ENCODE peak calls at places on chromosomes 11 and 22, in ten cellular contexts. Q is HEK293T; M is D341Med; Z is central memory CD4-positive, alpha-beta T cell; S is IMR-90; H is mesenchymal stem cell; D is effector CD8-positive, alpha-beta T cell; B is stimulated activated CD8-positive, alpha-beta memory T cell treated with anti-CD3 and anti-CD28 coated beads, Interleukin-15, amount 100 ng/mL, for 4 hours; O is CD8-positive, alpha-beta memory T cell; C is AG09319. G is an unnamed sample.

GRCh38 chr22:32803020-32803758 is 1.7 kb downstream of the TIMP3 start:
- DNase-seq in C (no peak), D (no peak), O (no peak), M (no peak), H (peak), Z (no peak), S (peak), B (no peak), Q (no peak), G (no peak)

GRCh38 chr11:81963018-81963417 is 770.6 kb downstream of the FAM181B start:
- DNase-seq in M (no peak), B (no peak), H (no peak), C (no peak), Q (no peak), Z (no peak), O (no peak), S (no peak), D (no peak), G (peak)

GRCh38 chr11:74520316-74520715 is 26.8 kb upstream of the LIPT2 start:
- DNase-seq in M (no peak), C (no peak), B (no peak), Z (no peak), S (no peak), O (no peak), D (no peak), H (no peak), Q (no peak), G (no peak)

GRCh38 chr11:12994476-12994875 is 14.6 kb upstream of the RASSF10 start:
- DNase-seq in Q (no peak), O (no peak), H (no peak), D (no peak), Z (no peak), B (no peak), S (no peak), M (no peak), C (no peak), G (no peak)

GRCh38 chr22:25510926-25511325 is 53.5 kb upstream of the GRK3 start:
- DNase-seq in Z (no peak), H (no peak), C (no peak), D (no peak), S (no peak), B (no peak), M (no peak), O (no peak), Q (no peak), G (no peak)

GRCh38 chr11:117941163-117941707 is 12.0 kb upstream of the TMPRSS13 start:
- DNase-seq in S (no peak), Z (no peak), C (no peak), H (no peak), O (no peak), B (no peak), D (no peak), M (no peak), Q (no peak), G (no peak)

GRCh38 chr11:45855308-45855707 is 8.0 kb downstream of the CRY2 start:
- DNase-seq in C (no peak), M (no peak), S (no peak), D (no peak), H (no peak), Z (no peak), Q (no peak), O (no peak), B (no peak), G (no peak)

GRCh38 chr11:12888525-12889158 is 120.5 kb upstream of the RASSF10 start:
- DNase-seq in H (peak), C (peak), S (peak), M (peak), D (peak), Z (peak), O (peak), Q (peak), B (peak), G (peak)

GRCh38 chr11:26950260-26950719 is 43.6 kb upstream of the FIBIN start:
- DNase-seq in C (peak), D (no peak), O (no peak), H (peak), B (no peak), S (peak), Z (no peak), M (no peak), Q (no peak), G (no peak)

GRCh38 chr11:10695821-10696220 is 2.3 kb upstream of the IRAG1 start:
- DNase-seq in B (no peak), S (peak), Q (no peak), H (peak), M (no peak), O (no peak), Z (no peak), C (no peak), D (no peak), G (no peak)

GRCh38 chr11:6667733-6668374 is 12.2 kb upstream of the DCHS1 start:
- DNase-seq in O (no peak), D (no peak), S (peak), Z (peak), Q (peak), C (no peak), B (no peak), M (no peak), H (peak), G (peak)

GRCh38 chr11:1348146-1348545 is 38.7 kb upstream of the TOLLIP start:
- DNase-seq in C (no peak), Z (no peak), M (peak), O (no peak), S (no peak), Q (no peak), B (no peak), D (no peak), H (no peak), G (no peak)

GRCh38 chr11:2444301-2445106 is at the start of the genes KCNQ1 and TRPM5:
- DNase-seq in O (peak), M (peak), Z (peak), D (peak), Q (peak), C (no peak), S (no peak), H (no peak), B (peak), G (no peak)